ENCODE peak calls at places on chromosomes 4 and X, in ten cellular contexts. One of them, this sample, is unnamed.
A peak's percentile ranks its signal among the peaks of the same experiment; 100 is the strongest.

GRCh38 chr4:31674313-31674947 is 954.3 kb downstream of the PCDH7 start:
- DNase-seq in choroid plexus epithelial cell: peak; percentile 49
- DNase-seq in fibroblast of lung: no peak
- DNase-seq in astrocyte: no peak
- DNase-seq in fibroblast of mammary gland: peak; percentile 22
- DNase-seq in epithelial cell of esophagus: peak; percentile 45
- DNase-seq in transverse colon: no peak
- DNase-seq in lung: no peak
- DNase-seq in hepatocyte: peak; percentile 21
- DNase-seq in tibial artery: no peak
- DNase-seq in this sample: peak; percentile 5

GRCh38 chr4:109959195-109959594 is 46.5 kb downstream of the EGF start:
- DNase-seq in choroid plexus epithelial cell: no peak
- DNase-seq in fibroblast of lung: no peak
- DNase-seq in astrocyte: no peak
- DNase-seq in fibroblast of mammary gland: no peak
- DNase-seq in epithelial cell of esophagus: no peak
- DNase-seq in transverse colon: no peak
- DNase-seq in lung: no peak
- DNase-seq in hepatocyte: no peak
- DNase-seq in tibial artery: no peak
- DNase-seq in this sample: no peak

GRCh38 chr4:179145746-179146530 is 1703.7 kb upstream of the AGA start:
- DNase-seq in choroid plexus epithelial cell: peak; percentile 3
- DNase-seq in fibroblast of lung: peak; percentile 90
- DNase-seq in astrocyte: peak; percentile 87
- DNase-seq in fibroblast of mammary gland: no peak
- DNase-seq in epithelial cell of esophagus: peak; percentile 44
- DNase-seq in transverse colon: no peak
- DNase-seq in lung: no peak
- DNase-seq in hepatocyte: no peak
- DNase-seq in tibial artery: no peak
- DNase-seq in this sample: no peak

GRCh38 chrX:155046129-155046810 is 19.6 kb downstream of the FUNDC2 start:
- DNase-seq in choroid plexus epithelial cell: no peak
- DNase-seq in fibroblast of lung: peak; percentile 21
- DNase-seq in astrocyte: no peak
- DNase-seq in fibroblast of mammary gland: no peak
- DNase-seq in epithelial cell of esophagus: no peak
- DNase-seq in transverse colon: no peak
- DNase-seq in lung: no peak
- DNase-seq in hepatocyte: no peak
- DNase-seq in tibial artery: no peak
- DNase-seq in this sample: no peak

GRCh38 chrX:43703211-43703791 is 47.2 kb downstream of the MAOA start:
- DNase-seq in choroid plexus epithelial cell: peak; percentile 65
- DNase-seq in fibroblast of lung: peak; percentile 69
- DNase-seq in astrocyte: peak; percentile 58
- DNase-seq in fibroblast of mammary gland: peak; percentile 45
- DNase-seq in epithelial cell of esophagus: peak; percentile 61
- DNase-seq in transverse colon: no peak
- DNase-seq in lung: no peak
- DNase-seq in hepatocyte: peak; percentile 47
- DNase-seq in tibial artery: no peak
- DNase-seq in this sample: peak; percentile 55

GRCh38 chrX:151098996-151099395 is 77.4 kb upstream of the GPR50 start:
- DNase-seq in choroid plexus epithelial cell: no peak
- DNase-seq in fibroblast of lung: no peak
- DNase-seq in astrocyte: no peak
- DNase-seq in fibroblast of mammary gland: no peak
- DNase-seq in epithelial cell of esophagus: no peak
- DNase-seq in transverse colon: no peak
- DNase-seq in lung: no peak
- DNase-seq in hepatocyte: no peak
- DNase-seq in tibial artery: no peak
- DNase-seq in this sample: no peak

GRCh38 chr4:182883351-182883750 is 33.8 kb downstream of the DCTD start:
- DNase-seq in choroid plexus epithelial cell: no peak
- DNase-seq in fibroblast of lung: no peak
- DNase-seq in astrocyte: no peak
- DNase-seq in fibroblast of mammary gland: no peak
- DNase-seq in epithelial cell of esophagus: no peak
- DNase-seq in transverse colon: no peak
- DNase-seq in lung: no peak
- DNase-seq in hepatocyte: no peak
- DNase-seq in tibial artery: no peak
- DNase-seq in this sample: no peak

GRCh38 chr4:37601527-37601926 is 84.6 kb downstream of the RELL1 start:
- DNase-seq in choroid plexus epithelial cell: peak; percentile 90
- DNase-seq in fibroblast of lung: peak; percentile 71
- DNase-seq in astrocyte: peak; percentile 66
- DNase-seq in fibroblast of mammary gland: peak; percentile 70
- DNase-seq in epithelial cell of esophagus: peak; percentile 82
- DNase-seq in transverse colon: peak; percentile 36
- DNase-seq in lung: no peak
- DNase-seq in hepatocyte: peak; percentile 72
- DNase-seq in tibial artery: no peak
- DNase-seq in this sample: peak; percentile 95

DNA sequence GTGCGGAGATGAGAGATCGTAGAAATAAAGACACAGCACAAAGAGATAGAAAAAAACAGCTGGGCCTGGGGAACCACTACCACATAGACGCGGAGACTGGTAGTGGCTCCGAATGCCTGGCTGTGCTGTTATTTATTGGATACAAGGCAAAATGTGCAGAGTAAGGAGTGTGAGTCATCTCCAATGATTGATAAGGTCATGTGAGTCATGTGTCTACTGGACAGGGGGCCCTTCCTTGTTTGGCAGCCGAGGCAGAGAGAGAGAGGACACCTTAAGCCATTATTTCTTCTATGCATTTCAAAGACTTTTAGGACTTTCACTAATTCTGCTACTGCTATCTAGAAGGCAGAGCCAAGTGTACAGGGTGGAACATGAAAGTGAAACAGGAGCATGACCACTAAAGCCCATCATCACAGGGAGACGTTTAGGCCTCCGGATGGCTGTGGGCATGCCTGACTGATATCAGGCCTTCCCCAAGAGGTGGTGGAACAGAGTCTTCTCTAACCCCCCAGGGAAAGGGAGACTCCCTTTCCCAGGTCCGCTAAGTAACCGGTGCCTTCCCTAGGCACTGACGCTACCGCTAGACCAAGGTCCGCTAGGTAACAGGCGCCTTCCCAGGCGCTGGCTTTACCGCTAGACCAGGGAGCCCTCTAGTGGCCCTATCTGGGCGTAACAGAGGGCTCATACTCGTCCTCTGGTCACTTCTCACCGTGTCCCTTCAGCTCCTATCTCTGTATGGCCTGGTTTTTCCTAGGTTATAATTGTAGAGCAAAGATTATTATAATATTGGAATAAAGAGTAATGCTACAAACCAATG is 921.5 kb upstream of the PCDH10 start:
- DNase-seq in choroid plexus epithelial cell: peak; percentile 56
- DNase-seq in fibroblast of lung: peak; percentile 43
- DNase-seq in astrocyte: peak; percentile 25
- DNase-seq in fibroblast of mammary gland: peak; percentile 25
- DNase-seq in epithelial cell of esophagus: peak; percentile 47
- DNase-seq in transverse colon: no peak
- DNase-seq in lung: peak; percentile 31
- DNase-seq in hepatocyte: peak; percentile 90
- DNase-seq in tibial artery: no peak
- DNase-seq in this sample: peak; percentile 37
- TF ChIP-seq CTCF in choroid plexus epithelial cell: peak; percentile 70
- TF ChIP-seq CTCF in fibroblast of lung: peak; percentile 45
- TF ChIP-seq CTCF in astrocyte: no peak
- TF ChIP-seq CTCF in fibroblast of mammary gland: peak; percentile 40
- TF ChIP-seq CTCF in epithelial cell of esophagus: peak; percentile 67
- TF ChIP-seq CTCF in transverse colon: no peak
- TF ChIP-seq CTCF in lung: no peak
- TF ChIP-seq CTCF in hepatocyte: peak; percentile 84
- TF ChIP-seq CTCF in tibial artery: no peak
- TF ChIP-seq CTCF in this sample: peak; percentile 70

GRCh38 chr4:46994007-46994405 is 625 bp upstream of the GABRA4 start:
- DNase-seq in choroid plexus epithelial cell: peak; percentile 3
- DNase-seq in fibroblast of lung: peak; percentile 2
- DNase-seq in astrocyte: peak; percentile 2
- DNase-seq in fibroblast of mammary gland: no peak
- DNase-seq in epithelial cell of esophagus: no peak
- DNase-seq in transverse colon: no peak
- DNase-seq in lung: no peak
- DNase-seq in hepatocyte: no peak
- DNase-seq in tibial artery: no peak
- DNase-seq in this sample: no peak

GRCh38 chr4:46992338-46992737 is 1.0 kb downstream of the GABRA4 start:
- DNase-seq in choroid plexus epithelial cell: no peak
- DNase-seq in fibroblast of lung: no peak
- DNase-seq in astrocyte: no peak
- DNase-seq in fibroblast of mammary gland: no peak
- DNase-seq in epithelial cell of esophagus: no peak
- DNase-seq in transverse colon: no peak
- DNase-seq in lung: no peak
- DNase-seq in hepatocyte: no peak
- DNase-seq in tibial artery: no peak
- DNase-seq in this sample: no peak

DNA sequence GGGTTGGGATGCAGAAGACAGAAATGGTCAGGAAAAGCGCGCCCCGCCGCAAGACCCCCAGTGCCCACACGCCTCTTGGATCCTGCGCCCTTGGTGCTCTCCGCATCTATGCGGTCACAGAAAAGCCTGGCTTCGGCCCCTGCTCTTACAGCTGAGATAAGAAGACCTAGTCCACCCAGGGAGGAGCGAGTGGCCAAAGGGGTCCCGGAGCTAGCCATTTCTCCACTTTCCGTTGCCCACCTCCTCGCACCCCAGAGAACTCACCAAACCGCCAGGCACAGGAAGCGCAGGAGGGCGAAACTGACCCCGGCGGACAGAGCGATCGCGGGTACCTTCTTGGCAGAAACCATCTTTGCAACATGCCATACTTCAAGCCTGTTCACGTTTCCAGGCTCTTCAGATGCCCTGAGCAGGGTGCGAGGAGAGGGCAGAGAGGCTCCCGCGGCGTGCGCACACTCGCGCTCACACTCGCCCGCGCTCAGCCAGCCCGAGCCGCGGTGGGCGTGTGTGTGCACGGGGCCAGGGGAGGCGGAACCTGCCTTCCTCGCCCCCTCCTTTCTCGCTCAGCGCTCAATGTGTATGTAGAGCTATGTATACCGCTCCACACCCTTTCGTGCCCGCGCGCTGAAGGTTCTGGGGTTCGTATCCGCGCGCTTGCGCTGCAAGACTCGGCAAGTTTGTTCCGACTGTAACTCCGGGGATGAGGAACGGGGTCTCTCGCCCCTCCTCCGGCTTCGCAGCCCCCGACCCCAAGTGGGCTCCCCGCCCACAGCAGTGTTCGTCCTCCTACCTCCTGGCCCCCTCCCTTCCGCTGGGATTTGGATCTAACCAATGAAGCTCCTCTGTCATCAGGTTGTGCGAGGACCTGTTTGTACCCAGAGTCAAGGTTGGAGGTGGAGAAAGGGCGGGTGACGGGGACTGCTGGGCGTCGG is at the start of gene GABRA4:
- DNase-seq in choroid plexus epithelial cell: peak; percentile 5
- DNase-seq in fibroblast of lung: peak; percentile 26
- DNase-seq in astrocyte: peak; percentile 10
- DNase-seq in fibroblast of mammary gland: no peak
- DNase-seq in epithelial cell of esophagus: peak; percentile 2
- DNase-seq in transverse colon: no peak
- DNase-seq in lung: no peak
- DNase-seq in hepatocyte: peak; percentile 26
- DNase-seq in tibial artery: no peak
- DNase-seq in this sample: no peak
- H3K4me3 ChIP-seq in choroid plexus epithelial cell: peak within 1 kb of the TSS; percentile 46
- H3K4me3 ChIP-seq in fibroblast of lung: peak within 1 kb of the TSS; percentile 6
- H3K4me3 ChIP-seq in astrocyte: peak within 1 kb of the TSS; percentile 62
- H3K4me3 ChIP-seq in fibroblast of mammary gland: no peak within 1 kb of the TSS
- H3K4me3 ChIP-seq in epithelial cell of esophagus: no peak within 1 kb of the TSS
- H3K4me3 ChIP-seq in transverse colon: peak within 1 kb of the TSS; percentile 1
- H3K4me3 ChIP-seq in lung: no peak within 1 kb of the TSS
- H3K4me3 ChIP-seq in hepatocyte: peak within 1 kb of the TSS; percentile 16
- H3K4me3 ChIP-seq in tibial artery: peak within 1 kb of the TSS; percentile 53
- H3K4me3 ChIP-seq in this sample: no peak within 1 kb of the TSS

DNA sequence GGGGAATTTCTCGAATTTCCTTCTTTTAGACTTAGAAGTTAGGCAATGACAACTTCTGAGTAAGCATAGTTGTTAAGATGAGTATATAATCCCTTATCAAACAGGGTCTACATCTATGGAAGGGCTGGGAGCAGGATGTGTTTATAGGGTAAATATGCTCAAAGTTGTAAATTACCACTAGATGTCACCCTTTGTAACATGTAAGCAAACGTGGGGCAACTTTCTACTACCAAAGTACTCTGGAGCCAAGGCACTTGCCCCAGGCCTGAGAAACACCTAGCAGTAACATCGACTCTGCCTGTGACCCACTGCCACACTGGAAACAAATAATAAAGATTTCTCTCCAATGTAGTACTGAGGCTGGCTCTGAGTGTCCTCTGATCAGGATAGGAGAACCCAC is 444.6 kb downstream of the IQCM start:
- DNase-seq in choroid plexus epithelial cell: peak; percentile 83
- DNase-seq in fibroblast of lung: peak; percentile 66
- DNase-seq in astrocyte: peak; percentile 56
- DNase-seq in fibroblast of mammary gland: peak; percentile 78
- DNase-seq in epithelial cell of esophagus: peak; percentile 83
- DNase-seq in transverse colon: peak; percentile 10
- DNase-seq in lung: no peak
- DNase-seq in hepatocyte: peak; percentile 72
- DNase-seq in tibial artery: no peak
- DNase-seq in this sample: peak; percentile 53
- TF ChIP-seq CTCF in choroid plexus epithelial cell: peak; percentile 63
- TF ChIP-seq CTCF in fibroblast of lung: peak; percentile 48
- TF ChIP-seq CTCF in astrocyte: peak; percentile 48
- TF ChIP-seq CTCF in fibroblast of mammary gland: peak; percentile 53
- TF ChIP-seq CTCF in epithelial cell of esophagus: peak; percentile 52
- TF ChIP-seq CTCF in transverse colon: peak; percentile 12
- TF ChIP-seq CTCF in lung: no peak
- TF ChIP-seq CTCF in hepatocyte: peak; percentile 46
- TF ChIP-seq CTCF in tibial artery: no peak
- TF ChIP-seq CTCF in this sample: peak; percentile 43

GRCh38 chr4:87662871-87663270 is 12.8 kb downstream of the DMP1 start:
- DNase-seq in choroid plexus epithelial cell: no peak
- DNase-seq in fibroblast of lung: no peak
- DNase-seq in astrocyte: no peak
- DNase-seq in fibroblast of mammary gland: no peak
- DNase-seq in epithelial cell of esophagus: no peak
- DNase-seq in transverse colon: no peak
- DNase-seq in lung: no peak
- DNase-seq in hepatocyte: no peak
- DNase-seq in tibial artery: no peak
- DNase-seq in this sample: no peak

GRCh38 chr4:87657525-87657924 is 7.4 kb downstream of the DMP1 start:
- DNase-seq in choroid plexus epithelial cell: peak; percentile 71
- DNase-seq in fibroblast of lung: peak; percentile 77
- DNase-seq in astrocyte: peak; percentile 71
- DNase-seq in fibroblast of mammary gland: peak; percentile 71
- DNase-seq in epithelial cell of esophagus: peak; percentile 72
- DNase-seq in transverse colon: no peak
- DNase-seq in lung: no peak
- DNase-seq in hepatocyte: no peak
- DNase-seq in tibial artery: no peak
- DNase-seq in this sample: peak; percentile 42

GRCh38 chr4:87654487-87655044 is 4.5 kb downstream of the DMP1 start:
- DNase-seq in choroid plexus epithelial cell: no peak
- DNase-seq in fibroblast of lung: no peak
- DNase-seq in astrocyte: no peak
- DNase-seq in fibroblast of mammary gland: no peak
- DNase-seq in epithelial cell of esophagus: no peak
- DNase-seq in transverse colon: no peak
- DNase-seq in lung: no peak
- DNase-seq in hepatocyte: no peak
- DNase-seq in tibial artery: no peak
- DNase-seq in this sample: no peak

GRCh38 chr4:87659247-87659931 is 9.3 kb downstream of the DMP1 start:
- DNase-seq in choroid plexus epithelial cell: peak; percentile 11
- DNase-seq in fibroblast of lung: peak; percentile 30
- DNase-seq in astrocyte: peak; percentile 16
- DNase-seq in fibroblast of mammary gland: peak; percentile 14
- DNase-seq in epithelial cell of esophagus: peak; percentile 68
- DNase-seq in transverse colon: no peak
- DNase-seq in lung: no peak
- DNase-seq in hepatocyte: peak; percentile 15
- DNase-seq in tibial artery: no peak
- DNase-seq in this sample: no peak
- H3K4me3 ChIP-seq in choroid plexus epithelial cell: no peak overlapping the region
- H3K4me3 ChIP-seq in fibroblast of lung: no peak overlapping the region
- H3K4me3 ChIP-seq in astrocyte: no peak overlapping the region
- H3K4me3 ChIP-seq in fibroblast of mammary gland: no peak overlapping the region
- H3K4me3 ChIP-seq in epithelial cell of esophagus: no peak overlapping the region
- H3K4me3 ChIP-seq in transverse colon: no peak overlapping the region
- H3K4me3 ChIP-seq in lung: no peak overlapping the region
- H3K4me3 ChIP-seq in hepatocyte: no peak overlapping the region
- H3K4me3 ChIP-seq in tibial artery: no peak overlapping the region
- H3K4me3 ChIP-seq in this sample: no peak overlapping the region

This sample was measured in fibroblast of villous mesenchyme.